ENCODE peak calls at places on chromosomes 4 and X, in five cellular contexts. One of them, this sample, is unnamed.

GRCh38 chrX:128156204-128156603 is 104.0 kb upstream of the ACTRT1 start:
- DNase-seq in Panc1: no peak
- DNase-seq in choroid plexus epithelial cell: no peak
- DNase-seq in heart left ventricle: no peak
- DNase-seq in uterus: no peak
- DNase-seq in this sample: no peak

GRCh38 chrX:68808686-68809357 is 20.0 kb upstream of the EFNB1 start:
- DNase-seq in heart left ventricle: no peak
- DNase-seq in choroid plexus epithelial cell: peak
- DNase-seq in uterus: no peak
- DNase-seq in Panc1: no peak
- DNase-seq in this sample: peak

GRCh38 chr4:74659576-74660411 is 134.5 kb downstream of the BTC start:
- DNase-seq in Panc1: peak
- DNase-seq in choroid plexus epithelial cell: peak
- DNase-seq in heart left ventricle: no peak
- DNase-seq in uterus: peak
- DNase-seq in this sample: peak

GRCh38 chr4:61583696-61584095 is 383.6 kb downstream of the ADGRL3 start:
- DNase-seq in Panc1: no peak
- DNase-seq in heart left ventricle: no peak
- DNase-seq in uterus: no peak
- DNase-seq in choroid plexus epithelial cell: peak
- DNase-seq in this sample: no peak

GRCh38 chr4:101864660-101865059 is 74.1 kb downstream of the BANK1 start:
- DNase-seq in choroid plexus epithelial cell: no peak
- DNase-seq in Panc1: no peak
- DNase-seq in heart left ventricle: no peak
- DNase-seq in uterus: no peak
- DNase-seq in this sample: no peak

GRCh38 chrX:29903365-29903764 is 312.0 kb upstream of the MAGEB2 start:
- DNase-seq in Panc1: no peak
- DNase-seq in heart left ventricle: no peak
- DNase-seq in uterus: no peak
- DNase-seq in choroid plexus epithelial cell: peak
- DNase-seq in this sample: peak

GRCh38 chrX:130171446-130172126 is at the start of gene RAB33A:
- DNase-seq in Panc1: no peak
- DNase-seq in heart left ventricle: peak
- DNase-seq in uterus: no peak
- DNase-seq in choroid plexus epithelial cell: peak
- DNase-seq in this sample: no peak

GRCh38 chr4:125244848-125245450 is 69.8 kb upstream of the FAT4 start:
- DNase-seq in Panc1: no peak
- DNase-seq in choroid plexus epithelial cell: peak
- DNase-seq in heart left ventricle: no peak
- DNase-seq in uterus: no peak
- DNase-seq in this sample: peak

DNA sequence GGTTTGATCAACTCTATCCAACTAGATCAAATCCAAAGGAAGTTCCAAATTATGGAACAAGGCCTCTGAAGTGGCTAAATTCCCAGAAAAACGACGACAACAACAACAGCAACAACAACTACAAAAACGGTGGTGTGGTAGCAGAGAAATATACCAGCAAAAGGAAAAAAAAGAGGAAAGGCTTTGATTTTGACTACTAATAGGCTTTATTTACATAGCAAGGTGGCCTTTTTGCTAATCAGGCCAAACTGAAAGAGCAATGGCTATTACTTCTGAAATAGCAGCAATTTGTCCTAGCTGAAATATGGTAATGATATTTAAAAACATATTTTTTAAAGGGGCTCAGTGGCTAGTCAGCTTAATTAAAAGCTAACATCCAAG is 40.8 kb upstream of the TMPRSS11E start:
- DNase-seq in choroid plexus epithelial cell: no peak
- DNase-seq in heart left ventricle: no peak
- DNase-seq in Panc1: no peak
- DNase-seq in uterus: no peak
- DNase-seq in this sample: no peak
- H3K4me3 ChIP-seq in choroid plexus epithelial cell: no peak
- H3K4me3 ChIP-seq in heart left ventricle: no peak
- H3K4me3 ChIP-seq in Panc1: no peak
- H3K4me3 ChIP-seq in uterus: no peak
- H3K4me3 ChIP-seq in this sample: no peak

GRCh38 chrX:76126851-76127250 is 46.0 kb upstream of the PBDC1 start:
- DNase-seq in heart left ventricle: no peak
- DNase-seq in Panc1: no peak
- DNase-seq in uterus: no peak
- DNase-seq in choroid plexus epithelial cell: no peak
- DNase-seq in this sample: no peak

GRCh38 chrX:76127341-76127740 is 45.5 kb upstream of the PBDC1 start:
- DNase-seq in uterus: no peak
- DNase-seq in heart left ventricle: no peak
- DNase-seq in Panc1: no peak
- DNase-seq in choroid plexus epithelial cell: no peak
- DNase-seq in this sample: no peak
- TF ChIP-seq CTCF in uterus: no peak
- TF ChIP-seq CTCF in heart left ventricle: no peak
- TF ChIP-seq CTCF in Panc1: peak
- TF ChIP-seq CTCF in choroid plexus epithelial cell: peak
- TF ChIP-seq CTCF in this sample: no peak

GRCh38 chr4:118985170-118986000 is 96.7 kb downstream of the SYNPO2 start:
- DNase-seq in heart left ventricle: no peak
- DNase-seq in choroid plexus epithelial cell: no peak
- DNase-seq in uterus: no peak
- DNase-seq in Panc1: no peak
- DNase-seq in this sample: no peak

GRCh38 chr4:118983293-118983692 is 94.6 kb downstream of the SYNPO2 start:
- DNase-seq in uterus: no peak
- DNase-seq in Panc1: no peak
- DNase-seq in heart left ventricle: no peak
- DNase-seq in choroid plexus epithelial cell: no peak
- DNase-seq in this sample: no peak

GRCh38 chr4:118981839-118982381 is 93.3 kb downstream of the SYNPO2 start:
- DNase-seq in Panc1: peak
- DNase-seq in uterus: peak
- DNase-seq in choroid plexus epithelial cell: peak
- DNase-seq in heart left ventricle: peak
- DNase-seq in this sample: peak

GRCh38 chr4:118979712-118980111 is 91.1 kb downstream of the SYNPO2 start:
- DNase-seq in heart left ventricle: no peak
- DNase-seq in choroid plexus epithelial cell: no peak
- DNase-seq in Panc1: no peak
- DNase-seq in uterus: no peak
- DNase-seq in this sample: no peak

DNA sequence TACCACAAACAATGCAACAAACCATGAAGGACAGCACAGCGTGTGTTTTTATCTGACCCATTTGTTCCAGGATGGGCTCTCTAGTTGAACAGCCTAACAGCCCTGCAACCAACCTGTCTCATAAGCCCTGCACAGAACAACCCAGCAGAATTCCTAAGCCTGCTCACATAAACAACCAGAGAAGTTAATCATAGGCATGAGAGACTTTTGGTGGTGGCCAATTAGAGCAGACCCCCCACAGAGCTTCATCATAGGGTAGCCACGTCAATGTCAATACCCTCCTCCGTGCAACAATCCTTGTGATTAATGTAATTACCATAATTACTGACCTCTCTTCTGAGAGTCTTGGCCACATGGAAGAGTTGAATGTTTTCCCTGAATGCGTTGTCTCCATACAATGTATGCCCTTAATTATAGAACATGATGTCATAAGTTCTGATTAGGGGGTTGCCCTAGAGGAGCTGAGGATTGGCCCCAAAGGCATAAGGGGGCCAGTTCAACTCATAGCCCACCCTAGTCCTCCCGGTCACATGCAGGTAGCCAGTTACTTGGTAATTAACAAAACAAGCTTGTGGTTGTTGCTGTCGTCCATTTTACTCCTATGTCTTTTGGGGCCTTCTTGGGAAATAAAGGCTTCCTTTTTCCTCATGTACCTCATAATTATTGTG is 92.7 kb downstream of the SYNPO2 start:
- DNase-seq in uterus: no peak
- DNase-seq in heart left ventricle: no peak
- DNase-seq in Panc1: no peak
- DNase-seq in choroid plexus epithelial cell: peak
- DNase-seq in this sample: peak
- H3K4me3 ChIP-seq in uterus: no peak
- H3K4me3 ChIP-seq in heart left ventricle: no peak
- H3K4me3 ChIP-seq in Panc1: no peak
- H3K4me3 ChIP-seq in choroid plexus epithelial cell: no peak
- H3K4me3 ChIP-seq in this sample: no peak

GRCh38 chr4:111633663-111634266 is 511.5 kb upstream of the FAM241A start:
- DNase-seq in choroid plexus epithelial cell: no peak
- DNase-seq in uterus: no peak
- DNase-seq in Panc1: no peak
- DNase-seq in heart left ventricle: no peak
- DNase-seq in this sample: no peak
- TF ChIP-seq CTCF in choroid plexus epithelial cell: no peak
- TF ChIP-seq CTCF in uterus: no peak
- TF ChIP-seq CTCF in Panc1: no peak
- TF ChIP-seq CTCF in heart left ventricle: no peak
- TF ChIP-seq CTCF in this sample: no peak

This sample was measured in fibroblast of mammary gland.